ENCODE peak calls at places on chromosomes 13 and 19, in seven cellular contexts. One of them, this sample, is unnamed.

GRCh38 chr19:21483589-21484170 is 21.7 kb upstream of the ZNF429 start:
- DNase-seq in neuronal stem cell: no peak
- DNase-seq in cardiac muscle cell: peak; percentile 37
- DNase-seq in neural progenitor cell: peak; percentile 45
- DNase-seq in AG04450: no peak
- DNase-seq in uterus: peak; percentile 63
- DNase-seq in esophagus squamous epithelium: no peak
- DNase-seq in this sample: peak; percentile 90

GRCh38 chr19:48969276-48970138 is 4.4 kb downstream of the FTL start:
- DNase-seq in esophagus squamous epithelium: no peak
- DNase-seq in neural progenitor cell: no peak
- DNase-seq in neuronal stem cell: no peak
- DNase-seq in cardiac muscle cell: no peak
- DNase-seq in uterus: no peak
- DNase-seq in AG04450: no peak
- DNase-seq in this sample: no peak

GRCh38 chr19:43152217-43152616 is 34.1 kb downstream of the PSG5 start:
- DNase-seq in cardiac muscle cell: no peak
- DNase-seq in neural progenitor cell: no peak
- DNase-seq in AG04450: no peak
- DNase-seq in uterus: no peak
- DNase-seq in neuronal stem cell: no peak
- DNase-seq in esophagus squamous epithelium: no peak
- DNase-seq in this sample: no peak

GRCh38 chr19:30873003-30873402 is 476.2 kb downstream of the TSHZ3 start:
- DNase-seq in neuronal stem cell: no peak
- DNase-seq in esophagus squamous epithelium: no peak
- DNase-seq in uterus: no peak
- DNase-seq in cardiac muscle cell: no peak
- DNase-seq in neural progenitor cell: no peak
- DNase-seq in AG04450: no peak
- DNase-seq in this sample: no peak

GRCh38 chr19:8607386-8607785 is 3.1 kb downstream of the ADAMTS10 start:
- DNase-seq in neural progenitor cell: no peak
- DNase-seq in uterus: no peak
- DNase-seq in esophagus squamous epithelium: no peak
- DNase-seq in cardiac muscle cell: no peak
- DNase-seq in AG04450: no peak
- DNase-seq in neuronal stem cell: no peak
- DNase-seq in this sample: no peak

GRCh38 chr13:113499936-113500335 is 9.4 kb upstream of the DCUN1D2 start:
- DNase-seq in cardiac muscle cell: no peak
- DNase-seq in uterus: no peak
- DNase-seq in neuronal stem cell: no peak
- DNase-seq in esophagus squamous epithelium: no peak
- DNase-seq in AG04450: no peak
- DNase-seq in neural progenitor cell: no peak
- DNase-seq in this sample: no peak

GRCh38 chr13:78468546-78469060 is 134.7 kb downstream of the POU4F1 start:
- DNase-seq in cardiac muscle cell: no peak
- DNase-seq in neural progenitor cell: no peak
- DNase-seq in AG04450: no peak
- DNase-seq in uterus: no peak
- DNase-seq in neuronal stem cell: no peak
- DNase-seq in esophagus squamous epithelium: no peak
- DNase-seq in this sample: no peak

GRCh38 chr13:99290890-99291289 is 16.3 kb downstream of the GPR183 start:
- DNase-seq in cardiac muscle cell: no peak
- DNase-seq in neural progenitor cell: no peak
- DNase-seq in uterus: no peak
- DNase-seq in esophagus squamous epithelium: no peak
- DNase-seq in neuronal stem cell: no peak
- DNase-seq in AG04450: no peak
- DNase-seq in this sample: no peak

GRCh38 chr19:39409207-39409885 is 2.7 kb downstream of the ZFP36 start:
- DNase-seq in AG04450: no peak
- DNase-seq in cardiac muscle cell: peak; percentile 58
- DNase-seq in uterus: peak; percentile 95
- DNase-seq in neuronal stem cell: no peak
- DNase-seq in esophagus squamous epithelium: peak; percentile 79
- DNase-seq in neural progenitor cell: no peak
- DNase-seq in this sample: peak; percentile 98

GRCh38 chr19:532578-533484 is 1.3 kb downstream of the CDC34 start:
- DNase-seq in AG04450: no peak
- DNase-seq in uterus: peak; percentile 81
- DNase-seq in cardiac muscle cell: peak; percentile 65
- DNase-seq in esophagus squamous epithelium: no peak
- DNase-seq in neuronal stem cell: no peak
- DNase-seq in neural progenitor cell: peak; percentile 86
- DNase-seq in this sample: no peak

GRCh38 chr13:93169980-93170379 is 56.6 kb upstream of the GPC6 start:
- DNase-seq in neuronal stem cell: no peak
- DNase-seq in uterus: no peak
- DNase-seq in neural progenitor cell: no peak
- DNase-seq in AG04450: peak; percentile 61
- DNase-seq in esophagus squamous epithelium: no peak
- DNase-seq in cardiac muscle cell: no peak
- DNase-seq in this sample: no peak

GRCh38 chr19:51884713-51885112 is 3.0 kb downstream of the ZNF577 start:
- DNase-seq in cardiac muscle cell: no peak
- DNase-seq in neuronal stem cell: no peak
- DNase-seq in neural progenitor cell: no peak
- DNase-seq in uterus: no peak
- DNase-seq in esophagus squamous epithelium: no peak
- DNase-seq in AG04450: no peak
- DNase-seq in this sample: no peak

GRCh38 chr13:28751210-28751935 is 32.6 kb upstream of the SLC46A3 start:
- DNase-seq in uterus: no peak
- DNase-seq in esophagus squamous epithelium: no peak
- DNase-seq in cardiac muscle cell: no peak
- DNase-seq in AG04450: no peak
- DNase-seq in neural progenitor cell: no peak
- DNase-seq in neuronal stem cell: no peak
- DNase-seq in this sample: no peak

GRCh38 chr13:75798353-75799245 is 162.5 kb downstream of the LMO7 start:
- DNase-seq in uterus: no peak
- DNase-seq in neuronal stem cell: no peak
- DNase-seq in esophagus squamous epithelium: no peak
- DNase-seq in cardiac muscle cell: no peak
- DNase-seq in AG04450: no peak
- DNase-seq in neural progenitor cell: no peak
- DNase-seq in this sample: no peak

GRCh38 chr19:48698046-48698445 is 2.3 kb downstream of the FUT2 start:
- DNase-seq in esophagus squamous epithelium: no peak
- DNase-seq in neuronal stem cell: no peak
- DNase-seq in uterus: no peak
- DNase-seq in AG04450: no peak
- DNase-seq in neural progenitor cell: no peak
- DNase-seq in cardiac muscle cell: no peak
- DNase-seq in this sample: no peak

GRCh38 chr13:101035119-101035620 is 360.6 kb upstream of the TMTC4 start:
- DNase-seq in esophagus squamous epithelium: no peak
- DNase-seq in neural progenitor cell: no peak
- DNase-seq in cardiac muscle cell: no peak
- DNase-seq in neuronal stem cell: no peak
- DNase-seq in AG04450: no peak
- DNase-seq in uterus: no peak
- DNase-seq in this sample: no peak

GRCh38 chr13:92657565-92657964 is 569.0 kb upstream of the GPC6 start:
- DNase-seq in cardiac muscle cell: no peak
- DNase-seq in AG04450: no peak
- DNase-seq in neural progenitor cell: no peak
- DNase-seq in esophagus squamous epithelium: no peak
- DNase-seq in neuronal stem cell: no peak
- DNase-seq in uterus: no peak
- DNase-seq in this sample: no peak

GRCh38 chr13:31749929-31750328 is 10.6 kb downstream of the RXFP2 start:
- DNase-seq in neuronal stem cell: no peak
- DNase-seq in esophagus squamous epithelium: no peak
- DNase-seq in neural progenitor cell: no peak
- DNase-seq in AG04450: peak; percentile 72
- DNase-seq in uterus: no peak
- DNase-seq in cardiac muscle cell: no peak
- DNase-seq in this sample: no peak

GRCh38 chr19:58227964-58228583 is 640 bp upstream of the ZNF544 start:
- DNase-seq in AG04450: no peak
- DNase-seq in neuronal stem cell: peak; percentile 29
- DNase-seq in neural progenitor cell: peak; percentile 7
- DNase-seq in cardiac muscle cell: peak; percentile 19
- DNase-seq in uterus: no peak
- DNase-seq in esophagus squamous epithelium: no peak
- DNase-seq in this sample: no peak

GRCh38 chr13:39254606-39255005 is 216.3 kb downstream of the NHLRC3 start:
- DNase-seq in AG04450: no peak
- DNase-seq in esophagus squamous epithelium: no peak
- DNase-seq in uterus: no peak
- DNase-seq in neural progenitor cell: no peak
- DNase-seq in neuronal stem cell: no peak
- DNase-seq in cardiac muscle cell: no peak
- DNase-seq in this sample: no peak

DNA sequence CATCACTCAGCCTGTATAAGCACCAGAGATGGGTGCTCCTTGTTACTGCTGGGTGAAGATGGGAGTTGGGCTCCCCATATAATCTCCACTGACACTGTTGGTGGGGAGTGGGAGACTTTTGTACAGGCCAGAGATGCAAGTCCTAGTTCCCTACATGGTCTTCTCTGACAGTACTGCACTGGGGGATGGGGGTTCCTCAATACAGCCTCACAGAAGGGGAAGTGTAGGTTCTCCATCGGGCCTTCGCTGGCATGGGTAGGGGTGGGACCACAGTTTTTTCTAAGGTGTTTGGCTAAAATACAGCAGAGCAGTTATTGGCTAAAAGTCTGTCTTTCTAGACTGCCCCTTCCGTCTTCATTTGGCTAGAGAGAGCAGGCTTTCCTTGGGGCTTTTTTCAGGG is 167.2 kb upstream of the SERP2 start:
- DNase-seq in cardiac muscle cell: no peak
- DNase-seq in neuronal stem cell: no peak
- DNase-seq in uterus: no peak
- DNase-seq in AG04450: no peak
- DNase-seq in esophagus squamous epithelium: no peak
- DNase-seq in neural progenitor cell: no peak
- DNase-seq in this sample: no peak
- H3K27me3 ChIP-seq in cardiac muscle cell: no peaks in the 10 kb centered on the region
- H3K27me3 ChIP-seq in neuronal stem cell: no peaks in the 10 kb centered on the region
- H3K27me3 ChIP-seq in uterus: no peaks in the 10 kb centered on the region
- H3K27me3 ChIP-seq in AG04450: peaks cover 11% of the 10 kb centered on the region
- H3K27me3 ChIP-seq in esophagus squamous epithelium: no peaks in the 10 kb centered on the region
- H3K27me3 ChIP-seq in neural progenitor cell: no peaks in the 10 kb centered on the region
- H3K27me3 ChIP-seq in this sample: no peaks in the 10 kb centered on the region

GRCh38 chr13:54574791-54575190 is 1546.2 kb downstream of the OLFM4 start:
- DNase-seq in neuronal stem cell: no peak
- DNase-seq in AG04450: no peak
- DNase-seq in cardiac muscle cell: no peak
- DNase-seq in uterus: no peak
- DNase-seq in neural progenitor cell: no peak
- DNase-seq in esophagus squamous epithelium: no peak
- DNase-seq in this sample: no peak

DNA sequence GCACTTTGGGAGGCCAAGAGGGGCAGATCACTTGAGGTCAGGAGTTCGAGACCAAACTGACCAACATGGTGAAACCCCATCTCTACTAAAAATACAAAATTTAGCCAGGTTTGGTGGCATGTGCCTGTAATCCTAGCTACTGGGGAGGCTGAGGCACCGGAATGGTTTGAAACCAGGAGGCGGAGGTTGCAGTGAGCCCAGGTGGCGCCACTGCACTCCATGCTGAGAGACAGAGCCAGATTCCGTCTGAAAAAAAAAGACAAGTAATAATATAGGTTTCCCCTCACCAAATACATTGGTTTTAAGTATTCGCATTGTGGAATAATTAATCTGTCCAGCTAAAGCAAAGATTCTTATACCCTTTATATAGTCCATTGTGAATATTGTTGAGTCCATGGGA is 1544.6 kb downstream of the OLFM4 start:
- DNase-seq in AG04450: no peak
- DNase-seq in esophagus squamous epithelium: no peak
- DNase-seq in neuronal stem cell: no peak
- DNase-seq in neural progenitor cell: no peak
- DNase-seq in cardiac muscle cell: no peak
- DNase-seq in uterus: no peak
- DNase-seq in this sample: no peak
- H3K27ac ChIP-seq in AG04450: no peak overlapping the region
- H3K27ac ChIP-seq in esophagus squamous epithelium: no peak overlapping the region
- H3K27ac ChIP-seq in neuronal stem cell: no peak overlapping the region
- H3K27ac ChIP-seq in neural progenitor cell: no peak overlapping the region
- H3K27ac ChIP-seq in cardiac muscle cell: no peak overlapping the region
- H3K27ac ChIP-seq in uterus: no peak overlapping the region
- H3K27ac ChIP-seq in this sample: no peak overlapping the region

DNA sequence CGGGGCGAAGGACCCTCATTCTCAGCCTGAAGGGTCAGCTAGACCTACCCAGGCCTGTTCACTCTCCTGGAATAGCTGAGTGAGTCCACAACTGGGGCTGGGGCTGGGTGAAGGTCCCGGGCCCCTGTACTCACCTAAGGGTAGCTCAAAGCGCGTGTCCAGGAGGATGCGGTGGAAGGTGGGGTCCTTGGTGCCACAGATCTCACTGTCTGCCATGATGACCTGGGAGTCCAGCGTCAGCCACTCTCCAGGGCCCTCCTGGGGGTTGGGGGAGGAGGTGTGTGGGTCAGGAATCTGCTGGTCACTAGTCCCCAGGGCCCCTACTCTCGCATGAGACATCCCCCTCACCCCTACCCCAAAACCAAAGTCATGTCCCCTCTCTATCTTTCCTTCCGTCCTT is 18.7 kb downstream of the UNC13A start:
- DNase-seq in neuronal stem cell: no peak
- DNase-seq in uterus: no peak
- DNase-seq in cardiac muscle cell: no peak
- DNase-seq in AG04450: no peak
- DNase-seq in esophagus squamous epithelium: no peak
- DNase-seq in neural progenitor cell: no peak
- DNase-seq in this sample: no peak
- H3K27me3 ChIP-seq in neuronal stem cell: no peaks in the 10 kb centered on the region
- H3K27me3 ChIP-seq in uterus: no peaks in the 10 kb centered on the region
- H3K27me3 ChIP-seq in cardiac muscle cell: no peaks in the 10 kb centered on the region
- H3K27me3 ChIP-seq in AG04450: no peaks in the 10 kb centered on the region
- H3K27me3 ChIP-seq in esophagus squamous epithelium: no peaks in the 10 kb centered on the region
- H3K27me3 ChIP-seq in neural progenitor cell: no peaks in the 10 kb centered on the region
- H3K27me3 ChIP-seq in this sample: no peaks in the 10 kb centered on the region

DNA sequence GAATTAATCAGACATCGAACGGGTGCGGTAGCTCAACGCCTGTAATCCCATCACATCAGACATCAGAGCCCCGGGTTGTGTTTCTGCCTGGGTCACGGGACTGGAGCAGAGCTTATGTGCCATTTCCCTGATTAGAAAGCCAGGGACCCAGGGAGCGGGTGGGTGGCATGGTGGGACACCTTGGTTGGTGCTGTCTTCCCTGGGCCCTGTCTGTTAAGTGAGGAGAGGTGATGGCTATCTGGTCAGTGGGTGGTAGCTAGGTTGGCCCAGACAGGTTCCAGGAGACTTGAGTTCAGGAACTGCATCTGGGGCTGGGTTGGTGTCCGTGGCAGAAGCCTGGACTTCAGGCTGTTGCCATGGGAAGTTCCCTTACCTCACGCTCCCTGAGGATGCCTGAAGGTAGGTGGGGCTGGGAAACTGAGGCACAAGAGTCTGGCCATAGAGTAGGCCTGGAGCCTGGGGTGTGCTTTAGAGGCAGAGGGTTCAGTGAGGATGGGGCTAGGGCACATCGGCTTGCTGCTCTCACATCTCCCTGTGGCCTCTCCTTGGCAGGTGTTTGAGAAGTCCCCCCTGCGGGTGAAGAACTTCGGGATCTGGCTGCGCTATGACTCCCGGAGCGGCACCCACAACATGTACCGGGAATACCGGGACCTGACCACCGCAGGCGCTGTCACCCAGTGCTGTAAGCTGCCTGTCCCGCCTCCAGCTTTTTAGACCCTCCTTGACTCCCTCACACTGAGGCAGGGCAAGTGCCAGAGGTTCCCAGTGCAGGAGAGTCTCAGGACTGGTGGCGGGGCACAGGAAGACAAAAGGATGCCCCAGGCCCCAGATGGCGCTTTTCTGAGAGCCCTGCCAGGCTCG is 2.1 kb downstream of the RPL18A start:
- DNase-seq in AG04450: no peak
- DNase-seq in neural progenitor cell: no peak
- DNase-seq in uterus: no peak
- DNase-seq in cardiac muscle cell: no peak
- DNase-seq in neuronal stem cell: no peak
- DNase-seq in esophagus squamous epithelium: no peak
- DNase-seq in this sample: no peak
- H3K27ac ChIP-seq in AG04450: peak overlapping the region; percentile 31
- H3K27ac ChIP-seq in neural progenitor cell: no peak overlapping the region
- H3K27ac ChIP-seq in uterus: no peak overlapping the region
- H3K27ac ChIP-seq in cardiac muscle cell: peak overlapping the region; percentile 4
- H3K27ac ChIP-seq in neuronal stem cell: peak overlapping the region; percentile 22
- H3K27ac ChIP-seq in esophagus squamous epithelium: peak overlapping the region; percentile 88
- H3K27ac ChIP-seq in this sample: no peak overlapping the region

This sample was measured in left lung.